ENCODE peak calls at places on chromosomes 2 and 18, in ten cellular contexts. One of them, this sample, is unnamed.
A peak's percentile ranks its signal among the peaks of the same experiment; 100 is the strongest.

GRCh38 chr2:118738524-118739308 is 108.7 kb downstream of the EN1 start:
- DNase-seq in Calu3: peak; percentile 67
- DNase-seq in transverse colon: no peak
- DNase-seq in AG04449: peak; percentile 93
- DNase-seq in lung: no peak
- DNase-seq in D721Med: no peak
- DNase-seq in mammary epithelial cell: peak; percentile 93
- DNase-seq in GM12865: no peak
- DNase-seq in mucosa of descending colon: no peak
- DNase-seq in ovary: no peak
- DNase-seq in this sample: peak; percentile 97

GRCh38 chr2:130871843-130872242 is 35.1 kb downstream of the ARHGEF4 start:
- DNase-seq in GM12865: no peak
- DNase-seq in ovary: no peak
- DNase-seq in AG04449: no peak
- DNase-seq in mammary epithelial cell: no peak
- DNase-seq in Calu3: no peak
- DNase-seq in mucosa of descending colon: no peak
- DNase-seq in lung: no peak
- DNase-seq in transverse colon: no peak
- DNase-seq in D721Med: no peak
- DNase-seq in this sample: no peak

GRCh38 chr2:99467390-99467789 is 22.4 kb downstream of the REV1 start:
- DNase-seq in transverse colon: no peak
- DNase-seq in ovary: no peak
- DNase-seq in Calu3: no peak
- DNase-seq in D721Med: no peak
- DNase-seq in lung: no peak
- DNase-seq in AG04449: no peak
- DNase-seq in mammary epithelial cell: no peak
- DNase-seq in mucosa of descending colon: no peak
- DNase-seq in GM12865: no peak
- DNase-seq in this sample: no peak

GRCh38 chr2:26768759-26769500 is 4.8 kb downstream of the SLC35F6 start:
- DNase-seq in ovary: peak; percentile 57
- DNase-seq in GM12865: no peak
- DNase-seq in AG04449: no peak
- DNase-seq in mammary epithelial cell: peak; percentile 75
- DNase-seq in D721Med: no peak
- DNase-seq in transverse colon: peak; percentile 70
- DNase-seq in lung: peak; percentile 77
- DNase-seq in Calu3: peak; percentile 55
- DNase-seq in mucosa of descending colon: peak; percentile 81
- DNase-seq in this sample: peak; percentile 91

GRCh38 chr18:62660741-62661140 is 54.6 kb upstream of the PHLPP1 start:
- DNase-seq in Calu3: no peak
- DNase-seq in transverse colon: no peak
- DNase-seq in AG04449: no peak
- DNase-seq in lung: no peak
- DNase-seq in mammary epithelial cell: no peak
- DNase-seq in D721Med: no peak
- DNase-seq in GM12865: no peak
- DNase-seq in mucosa of descending colon: no peak
- DNase-seq in ovary: no peak
- DNase-seq in this sample: no peak

GRCh38 chr18:29271496-29271895 is 1094.6 kb upstream of the CDH2 start:
- DNase-seq in AG04449: peak; percentile 3
- DNase-seq in transverse colon: no peak
- DNase-seq in mucosa of descending colon: no peak
- DNase-seq in D721Med: no peak
- DNase-seq in Calu3: no peak
- DNase-seq in GM12865: no peak
- DNase-seq in ovary: no peak
- DNase-seq in lung: no peak
- DNase-seq in mammary epithelial cell: no peak
- DNase-seq in this sample: peak; percentile 7

GRCh38 chr2:56288863-56289580 is 105.2 kb downstream of the CCDC85A start:
- DNase-seq in GM12865: no peak
- DNase-seq in D721Med: no peak
- DNase-seq in lung: no peak
- DNase-seq in transverse colon: no peak
- DNase-seq in mucosa of descending colon: no peak
- DNase-seq in AG04449: no peak
- DNase-seq in ovary: no peak
- DNase-seq in Calu3: no peak
- DNase-seq in mammary epithelial cell: no peak
- DNase-seq in this sample: no peak

GRCh38 chr2:29951561-29951960 is 30.2 kb upstream of the ALK start:
- DNase-seq in Calu3: no peak
- DNase-seq in GM12865: no peak
- DNase-seq in D721Med: no peak
- DNase-seq in mucosa of descending colon: no peak
- DNase-seq in ovary: no peak
- DNase-seq in lung: no peak
- DNase-seq in AG04449: no peak
- DNase-seq in transverse colon: no peak
- DNase-seq in mammary epithelial cell: no peak
- DNase-seq in this sample: no peak

GRCh38 chr2:226552571-226553285 is 246.9 kb downstream of the IRS1 start:
- DNase-seq in GM12865: no peak
- DNase-seq in lung: no peak
- DNase-seq in mucosa of descending colon: no peak
- DNase-seq in mammary epithelial cell: no peak
- DNase-seq in transverse colon: no peak
- DNase-seq in D721Med: peak; percentile 25
- DNase-seq in Calu3: no peak
- DNase-seq in AG04449: no peak
- DNase-seq in ovary: no peak
- DNase-seq in this sample: no peak

DNA sequence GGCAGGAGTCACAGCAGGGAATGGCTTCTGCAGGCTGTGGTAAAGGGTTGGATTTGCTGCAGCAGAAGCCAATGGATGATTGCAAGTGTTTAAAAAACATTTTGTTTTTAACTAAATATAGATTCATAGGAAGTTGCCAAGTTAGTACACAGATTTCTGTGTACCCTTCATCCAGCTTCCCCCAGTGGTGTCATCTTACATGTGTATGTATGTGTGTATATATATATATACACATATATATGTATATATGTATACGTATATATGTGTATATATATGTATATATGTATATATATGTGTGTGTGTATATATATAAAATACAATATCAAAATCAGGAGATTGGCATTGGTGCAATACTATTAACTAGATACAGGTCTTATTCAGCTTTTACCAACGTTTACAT is 19.2 kb upstream of the FAM124B start:
- DNase-seq in AG04449: no peak
- DNase-seq in D721Med: no peak
- DNase-seq in Calu3: no peak
- DNase-seq in mammary epithelial cell: no peak
- DNase-seq in transverse colon: no peak
- DNase-seq in ovary: no peak
- DNase-seq in lung: no peak
- DNase-seq in mucosa of descending colon: no peak
- DNase-seq in GM12865: no peak
- DNase-seq in this sample: no peak
- TF ChIP-seq CTCF in AG04449: no peak
- TF ChIP-seq CTCF in D721Med: no peak
- TF ChIP-seq CTCF in Calu3: no peak
- TF ChIP-seq CTCF in mammary epithelial cell: no peak
- TF ChIP-seq CTCF in transverse colon: no peak
- TF ChIP-seq CTCF in ovary: no peak
- TF ChIP-seq CTCF in lung: no peak
- TF ChIP-seq CTCF in mucosa of descending colon: no peak
- TF ChIP-seq CTCF in GM12865: no peak
- TF ChIP-seq CTCF in this sample: no peak

GRCh38 chr2:101893676-101894381 is 97.9 kb upstream of the IL1R2 start:
- DNase-seq in Calu3: no peak
- DNase-seq in AG04449: no peak
- DNase-seq in lung: no peak
- DNase-seq in mucosa of descending colon: no peak
- DNase-seq in GM12865: no peak
- DNase-seq in mammary epithelial cell: no peak
- DNase-seq in ovary: no peak
- DNase-seq in D721Med: no peak
- DNase-seq in transverse colon: no peak
- DNase-seq in this sample: no peak
- TF ChIP-seq CTCF in Calu3: no peak
- TF ChIP-seq CTCF in AG04449: no peak
- TF ChIP-seq CTCF in lung: no peak
- TF ChIP-seq CTCF in mucosa of descending colon: no peak
- TF ChIP-seq CTCF in GM12865: no peak
- TF ChIP-seq CTCF in mammary epithelial cell: no peak
- TF ChIP-seq CTCF in ovary: no peak
- TF ChIP-seq CTCF in D721Med: no peak
- TF ChIP-seq CTCF in transverse colon: no peak
- TF ChIP-seq CTCF in this sample: no peak

GRCh38 chr2:54083021-54083420 is 32.4 kb upstream of the ACYP2 start:
- DNase-seq in D721Med: no peak
- DNase-seq in GM12865: no peak
- DNase-seq in mucosa of descending colon: no peak
- DNase-seq in AG04449: no peak
- DNase-seq in lung: no peak
- DNase-seq in Calu3: no peak
- DNase-seq in mammary epithelial cell: no peak
- DNase-seq in ovary: no peak
- DNase-seq in transverse colon: no peak
- DNase-seq in this sample: no peak

GRCh38 chr2:54083440-54083839 is 32.0 kb upstream of the ACYP2 start:
- DNase-seq in mucosa of descending colon: no peak
- DNase-seq in GM12865: no peak
- DNase-seq in ovary: no peak
- DNase-seq in lung: no peak
- DNase-seq in mammary epithelial cell: no peak
- DNase-seq in D721Med: no peak
- DNase-seq in AG04449: no peak
- DNase-seq in transverse colon: no peak
- DNase-seq in Calu3: no peak
- DNase-seq in this sample: no peak

GRCh38 chr2:54085069-54085468 is 30.3 kb upstream of the ACYP2 start:
- DNase-seq in AG04449: no peak
- DNase-seq in transverse colon: no peak
- DNase-seq in mammary epithelial cell: no peak
- DNase-seq in GM12865: no peak
- DNase-seq in Calu3: no peak
- DNase-seq in lung: no peak
- DNase-seq in D721Med: no peak
- DNase-seq in mucosa of descending colon: no peak
- DNase-seq in ovary: no peak
- DNase-seq in this sample: no peak

GRCh38 chr2:54086157-54086556 is 29.3 kb upstream of the ACYP2 start:
- DNase-seq in ovary: no peak
- DNase-seq in transverse colon: no peak
- DNase-seq in Calu3: no peak
- DNase-seq in mammary epithelial cell: no peak
- DNase-seq in D721Med: no peak
- DNase-seq in mucosa of descending colon: no peak
- DNase-seq in GM12865: no peak
- DNase-seq in lung: no peak
- DNase-seq in AG04449: no peak
- DNase-seq in this sample: no peak

GRCh38 chr2:54084600-54084999 is 30.8 kb upstream of the ACYP2 start:
- DNase-seq in ovary: no peak
- DNase-seq in mammary epithelial cell: peak; percentile 20
- DNase-seq in lung: no peak
- DNase-seq in GM12865: no peak
- DNase-seq in D721Med: no peak
- DNase-seq in mucosa of descending colon: no peak
- DNase-seq in transverse colon: no peak
- DNase-seq in AG04449: no peak
- DNase-seq in Calu3: peak; percentile 39
- DNase-seq in this sample: peak; percentile 40
- TF ChIP-seq CTCF in ovary: no peak
- TF ChIP-seq CTCF in mammary epithelial cell: peak; percentile 38
- TF ChIP-seq CTCF in lung: no peak
- TF ChIP-seq CTCF in GM12865: no peak
- TF ChIP-seq CTCF in D721Med: peak; percentile 21
- TF ChIP-seq CTCF in mucosa of descending colon: no peak
- TF ChIP-seq CTCF in transverse colon: no peak
- TF ChIP-seq CTCF in AG04449: peak; percentile 40
- TF ChIP-seq CTCF in Calu3: no peak
- TF ChIP-seq CTCF in this sample: peak; percentile 31

DNA sequence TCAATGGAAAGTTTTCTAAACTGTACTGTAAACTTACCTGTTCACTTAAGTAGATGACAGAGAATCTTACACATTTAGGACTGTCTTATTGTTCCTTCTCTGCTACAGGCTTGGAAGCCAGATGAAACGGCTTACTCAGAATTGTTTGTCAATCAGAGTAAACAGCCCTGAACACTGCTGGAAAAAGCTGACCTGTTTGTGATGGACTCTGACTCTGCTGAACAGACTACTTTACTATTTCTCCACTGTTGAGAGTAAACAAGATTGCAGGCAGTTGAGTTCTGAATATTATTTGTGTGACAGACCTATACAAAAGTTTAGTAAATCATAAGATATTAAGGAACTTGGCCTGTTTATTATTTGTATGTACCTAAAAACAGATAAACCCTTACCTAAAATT is 99.0 kb downstream of the NOL10 start:
- DNase-seq in AG04449: no peak
- DNase-seq in Calu3: no peak
- DNase-seq in lung: no peak
- DNase-seq in transverse colon: no peak
- DNase-seq in mammary epithelial cell: no peak
- DNase-seq in D721Med: no peak
- DNase-seq in mucosa of descending colon: no peak
- DNase-seq in GM12865: no peak
- DNase-seq in ovary: no peak
- DNase-seq in this sample: no peak
- TF ChIP-seq CTCF in AG04449: no peak
- TF ChIP-seq CTCF in Calu3: no peak
- TF ChIP-seq CTCF in lung: no peak
- TF ChIP-seq CTCF in transverse colon: no peak
- TF ChIP-seq CTCF in mammary epithelial cell: no peak
- TF ChIP-seq CTCF in D721Med: no peak
- TF ChIP-seq CTCF in mucosa of descending colon: no peak
- TF ChIP-seq CTCF in GM12865: no peak
- TF ChIP-seq CTCF in ovary: no peak
- TF ChIP-seq CTCF in this sample: no peak

GRCh38 chr18:7524786-7525185 is 42.3 kb upstream of the PTPRM start:
- DNase-seq in ovary: no peak
- DNase-seq in mammary epithelial cell: no peak
- DNase-seq in Calu3: no peak
- DNase-seq in transverse colon: no peak
- DNase-seq in AG04449: no peak
- DNase-seq in D721Med: no peak
- DNase-seq in GM12865: no peak
- DNase-seq in mucosa of descending colon: no peak
- DNase-seq in lung: no peak
- DNase-seq in this sample: no peak
- TF ChIP-seq CTCF in ovary: no peak
- TF ChIP-seq CTCF in mammary epithelial cell: no peak
- TF ChIP-seq CTCF in Calu3: no peak
- TF ChIP-seq CTCF in transverse colon: no peak
- TF ChIP-seq CTCF in AG04449: no peak
- TF ChIP-seq CTCF in D721Med: no peak
- TF ChIP-seq CTCF in GM12865: no peak
- TF ChIP-seq CTCF in mucosa of descending colon: no peak
- TF ChIP-seq CTCF in lung: no peak
- TF ChIP-seq CTCF in this sample: no peak

GRCh38 chr2:114201781-114202180 is 240.7 kb upstream of the DPP10 start:
- DNase-seq in AG04449: no peak
- DNase-seq in lung: no peak
- DNase-seq in mucosa of descending colon: no peak
- DNase-seq in GM12865: no peak
- DNase-seq in D721Med: no peak
- DNase-seq in transverse colon: no peak
- DNase-seq in ovary: no peak
- DNase-seq in mammary epithelial cell: no peak
- DNase-seq in Calu3: no peak
- DNase-seq in this sample: peak; percentile 2
- TF ChIP-seq CTCF in AG04449: no peak
- TF ChIP-seq CTCF in lung: no peak
- TF ChIP-seq CTCF in mucosa of descending colon: no peak
- TF ChIP-seq CTCF in GM12865: no peak
- TF ChIP-seq CTCF in D721Med: peak; percentile 17
- TF ChIP-seq CTCF in transverse colon: no peak
- TF ChIP-seq CTCF in ovary: no peak
- TF ChIP-seq CTCF in mammary epithelial cell: no peak
- TF ChIP-seq CTCF in Calu3: no peak
- TF ChIP-seq CTCF in this sample: no peak